ENCODE peak calls at places on chromosomes 13 and 19, in eight cellular contexts. L, N, J, B, Q, R, G and A are unnamed samples.

GRCh38 chr19:15977193-15977592 is 28.4 kb downstream of the OR10H4 start:
- DNase-seq in L (no peak), N (peak), J (no peak), B (no peak), Q (no peak), R (no peak), G (no peak), A (no peak)

GRCh38 chr13:91664036-91664435 is 265.6 kb downstream of the GPC5 start:
- DNase-seq in L (no peak), N (no peak), J (no peak), B (no peak), Q (no peak), R (no peak), G (no peak), A (no peak)

GRCh38 chr13:66994097-66994496 is 236.0 kb downstream of the PCDH9 start:
- DNase-seq in L (peak), N (peak), J (peak), B (no peak), Q (no peak), R (no peak), G (peak), A (no peak)

GRCh38 chr19:35276706-35277281 is 5.5 kb upstream of the HAMP start:
- DNase-seq in L (no peak), N (no peak), J (no peak), B (no peak), Q (no peak), R (no peak), G (no peak), A (no peak)

GRCh38 chr19:28737021-28737525 is 475.9 kb downstream of the UQCRFS1 start:
- DNase-seq in L (no peak), N (peak), J (peak), B (peak), Q (peak), R (no peak), G (no peak), A (peak)

GRCh38 chr13:36193151-36193855 is 21.1 kb downstream of the SOHLH2 start:
- DNase-seq in L (no peak), N (no peak), J (peak), B (no peak), Q (no peak), R (no peak), G (no peak), A (no peak)

GRCh38 chr19:28168557-28168956 is 1044.4 kb downstream of the UQCRFS1 start:
- DNase-seq in L (no peak), N (no peak), J (peak), B (no peak), Q (no peak), R (no peak), G (no peak), A (no peak)

GRCh38 chr13:39422845-39423565 is 180.0 kb downstream of the LHFPL6 start:
- DNase-seq in L (no peak), N (no peak), J (no peak), B (no peak), Q (no peak), R (no peak), G (no peak), A (no peak)

GRCh38 chr13:37954191-37954590 is 84.6 kb upstream of the TRPC4 start:
- DNase-seq in L (no peak), N (no peak), J (no peak), B (no peak), Q (no peak), R (no peak), G (no peak), A (no peak)

GRCh38 chr13:31545616-31546015 is 193.7 kb upstream of the RXFP2 start:
- DNase-seq in L (no peak), N (no peak), J (peak), B (no peak), Q (no peak), R (no peak), G (no peak), A (no peak)

GRCh38 chr19:8811315-8812172 is 20.6 kb downstream of the ZNF558 start:
- DNase-seq in L (no peak), N (no peak), J (peak), B (no peak), Q (no peak), R (no peak), G (no peak), A (no peak)

GRCh38 chr13:33544308-33544707 is 258.8 kb upstream of the STARD13 start:
- DNase-seq in L (no peak), N (no peak), J (no peak), B (no peak), Q (no peak), R (no peak), G (no peak), A (no peak)

GRCh38 chr19:49875177-49875576 is 2.0 kb downstream of the AKT1S1 start:
- DNase-seq in L (no peak), N (no peak), J (no peak), B (no peak), Q (no peak), R (no peak), G (no peak), A (no peak)

GRCh38 chr19:7869910-7870511 is 4.2 kb downstream of the PRR36 start:
- DNase-seq in L (no peak), N (peak), J (no peak), B (no peak), Q (no peak), R (peak), G (peak), A (peak)

GRCh38 chr19:15276620-15277019 is 44.4 kb upstream of the EPHX3 start:
- DNase-seq in L (no peak), N (no peak), J (no peak), B (no peak), Q (no peak), R (no peak), G (no peak), A (no peak)

GRCh38 chr19:2061936-2062729 is 11.1 kb upstream of the MKNK2 start:
- DNase-seq in L (no peak), N (no peak), J (no peak), B (no peak), Q (no peak), R (no peak), G (no peak), A (no peak)

GRCh38 chr13:91647361-91647970 is 249.0 kb downstream of the GPC5 start:
- DNase-seq in L (no peak), N (no peak), J (peak), B (no peak), Q (no peak), R (no peak), G (peak), A (no peak)

GRCh38 chr13:81487151-81487550 is 1146.2 kb upstream of the SPRY2 start:
- DNase-seq in L (no peak), N (peak), J (peak), B (no peak), Q (no peak), R (no peak), G (no peak), A (peak)